ENCODE peak calls at places on chromosomes 4 and X, in five cellular contexts. M is natural killer cell; U is activated CD8-positive, alpha-beta memory T cell treated with anti-CD3 and anti-CD28 coated beads, Interleukin-2, amount 50 U/mL, for 48 hours; Q is stimulated activated CD4-positive, alpha-beta T cell treated with anti-CD3 and anti-CD28 coated beads, Interleukin-12 subunit alpha, Interleukin-12 subunit beta, amount 100 ng/mL, for 24 hours; X is iris pigment epithelial cell. K is an unnamed sample.

GRCh38 chr4:20046931-20047677 is 204.6 kb upstream of the SLIT2 start:
- DNase-seq in M (no peak), U (no peak), Q (no peak), X (peak; percentile 60), K (no peak)

GRCh38 chrX:119427024-119427794 is 28.1 kb downstream of the SLC25A43 start:
- DNase-seq in M (peak; percentile 13), U (no peak), Q (no peak), X (peak; percentile 45), K (peak; percentile 36)

GRCh38 chr4:6331468-6331867 is 61.8 kb downstream of the WFS1 start:
- DNase-seq in M (no peak), U (no peak), Q (no peak), X (no peak), K (no peak)

GRCh38 chr4:139763668-139764067 is 98.0 kb downstream of the MGST2 start:
- DNase-seq in M (no peak), U (no peak), Q (no peak), X (no peak), K (no peak)

GRCh38 chr4:19030048-19030447 is 1008.5 kb upstream of the LCORL start:
- DNase-seq in M (no peak), U (no peak), Q (no peak), X (peak; percentile 38), K (peak; percentile 47)

GRCh38 chr4:66266035-66266434 is 595.7 kb upstream of the EPHA5 start:
- DNase-seq in M (no peak), U (no peak), Q (no peak), X (no peak), K (no peak)

GRCh38 chr4:16790508-16790907 is 107.9 kb downstream of the LDB2 start:
- DNase-seq in M (no peak), U (no peak), Q (no peak), X (no peak), K (no peak)

GRCh38 chrX:915427-916234 is 285.0 kb downstream of the SHOX start:
- DNase-seq in M (no peak), U (peak; percentile 53), Q (no peak), X (no peak), K (no peak)

GRCh38 chrX:38089173-38089982 is 83.0 kb downstream of the SYTL5 start:
- DNase-seq in M (no peak), U (no peak), Q (no peak), X (no peak), K (no peak)

GRCh38 chr4:141215030-141215429 is 5.7 kb upstream of the ZNF330 start:
- DNase-seq in M (no peak), U (no peak), Q (no peak), X (no peak), K (peak; percentile 23)

GRCh38 chr4:173527103-173527876 is 2.7 kb downstream of the HAND2 start:
- DNase-seq in M (no peak), U (no peak), Q (no peak), X (no peak), K (no peak)

GRCh38 chrX:38220936-38221386 is 290 bp upstream of the SRPX start:
- DNase-seq in M (no peak), U (no peak), Q (no peak), X (no peak), K (peak; percentile 33)

GRCh38 chr4:150209140-150209829 is 131.0 kb downstream of the DCLK2 start:
- DNase-seq in M (no peak), U (peak; percentile 58), Q (peak; percentile 5), X (peak; percentile 78), K (peak; percentile 66)

GRCh38 chr4:108114503-108114902 is 54.2 kb downstream of the LEF1 start:
- DNase-seq in M (no peak), U (no peak), Q (no peak), X (peak; percentile 7), K (no peak)

GRCh38 chrX:19579485-19579884 is 64.2 kb upstream of the MAP3K15 start:
- DNase-seq in M (no peak), U (no peak), Q (no peak), X (peak; percentile 54), K (peak; percentile 74)

GRCh38 chrX:63922221-63922620 is 137.2 kb upstream of the ARHGEF9 start:
- DNase-seq in M (no peak), U (no peak), Q (no peak), X (no peak), K (no peak)

GRCh38 chrX:101219840-101220191 is 230 bp downstream of the DRP2 start:
- DNase-seq in M (no peak), U (no peak), Q (peak; percentile 6), X (peak; percentile 53), K (peak; percentile 55)

GRCh38 chrX:134758652-134759051 is 100.4 kb upstream of the PLAC1 start:
- DNase-seq in M (no peak), U (no peak), Q (no peak), X (no peak), K (no peak)

GRCh38 chr4:42315231-42315630 is 82.1 kb upstream of the SHISA3 start:
- DNase-seq in M (no peak), U (no peak), Q (no peak), X (no peak), K (no peak)

GRCh38 chrX:1105671-1106419 is 106.6 kb downstream of the CRLF2 start:
- DNase-seq in M (no peak), U (no peak), Q (no peak), X (no peak), K (no peak)

GRCh38 chr4:107689912-107690587 is 30.0 kb downstream of the PAPSS1 start:
- DNase-seq in M (no peak), U (no peak), Q (no peak), X (peak; percentile 93), K (peak; percentile 90)

GRCh38 chr4:182711211-182711610 is 206.0 kb downstream of the DCTD start:
- DNase-seq in M (no peak), U (no peak), Q (no peak), X (no peak), K (peak; percentile 4)

GRCh38 chr4:88533937-88534750 is 10.6 kb upstream of the PYURF start:
- DNase-seq in M (no peak), U (no peak), Q (no peak), X (peak; percentile 88), K (peak; percentile 85)

GRCh38 chr4:168541608-168541953 is 44.7 kb downstream of the PALLD start:
- DNase-seq in M (no peak), U (no peak), Q (no peak), X (peak; percentile 77), K (peak; percentile 74)

GRCh38 chrX:138917781-138918180 is 206.3 kb upstream of the FGF13 start:
- DNase-seq in M (no peak), U (no peak), Q (no peak), X (peak; percentile 63), K (no peak)

GRCh38 chr4:8263397-8263796 is 6.2 kb upstream of the HTRA3 start:
- DNase-seq in M (no peak), U (no peak), Q (no peak), X (no peak), K (no peak)

GRCh38 chrX:37997096-37997495 is 9.3 kb upstream of the SYTL5 start:
- DNase-seq in M (no peak), U (no peak), Q (no peak), X (no peak), K (no peak)

GRCh38 chrX:72121381-72121780 is 10.3 kb downstream of the RTL5 start:
- DNase-seq in M (peak; percentile 37), U (no peak), Q (no peak), X (peak; percentile 80), K (peak; percentile 42)

GRCh38 chr4:56871357-56871993 is 36.2 kb upstream of the REST start:
- DNase-seq in M (no peak), U (no peak), Q (no peak), X (peak; percentile 11), K (no peak)

GRCh38 chr4:183571350-183572076 is 66.7 kb downstream of the ING2 start:
- DNase-seq in M (no peak), U (no peak), Q (no peak), X (peak; percentile 78), K (peak; percentile 63)

GRCh38 chrX:38462257-38462656 is 99.1 kb upstream of the TSPAN7 start:
- DNase-seq in M (no peak), U (no peak), Q (no peak), X (no peak), K (no peak)

GRCh38 chr4:176778491-176778890 is 14.2 kb downstream of the VEGFC start:
- DNase-seq in M (no peak), U (no peak), Q (no peak), X (peak; percentile 90), K (peak; percentile 58)

GRCh38 chrX:134418317-134419113 is 41.5 kb upstream of the HPRT1 start:
- DNase-seq in M (no peak), U (no peak), Q (no peak), X (peak; percentile 24), K (no peak)

GRCh38 chr4:115259651-115260050 is 146.2 kb upstream of the NDST4 start:
- DNase-seq in M (no peak), U (no peak), Q (no peak), X (no peak), K (no peak)

GRCh38 chr4:40325406-40326019 is 9.6 kb upstream of the CHRNA9 start:
- DNase-seq in M (no peak), U (no peak), Q (peak; percentile 47), X (peak; percentile 81), K (peak; percentile 82)

K was measured in amniotic epithelial cell.